ENCODE peak calls at places on chromosomes 5 and 9, in seven cellular contexts. B is OCI-LY7; V is CD8-positive, alpha-beta T cell; M is mammary epithelial cell; U is endothelial cell of umbilical vein; O is HCT116; C is sigmoid colon. G is an unnamed sample.

GRCh38 chr9:96025995-96026572 is 150.6 kb downstream of the ERCC6L2 start:
- DNase-seq in B (no peak), V (no peak), M (no peak), U (no peak), O (no peak), C (no peak), G (no peak)

GRCh38 chr5:157961176-157961575 is 102.2 kb upstream of the CLINT1 start:
- DNase-seq in B (no peak), V (no peak), M (no peak), U (no peak), O (no peak), C (no peak), G (no peak)

GRCh38 chr5:133690746-133691145 is 78.4 kb upstream of the FSTL4 start:
- DNase-seq in B (no peak), V (no peak), M (no peak), U (no peak), O (no peak), C (peak; percentile 11), G (no peak)

GRCh38 chr9:137028281-137029057 is 432 bp upstream of the ABCA2 start:
- DNase-seq in B (peak; percentile 68), V (peak; percentile 65), M (peak; percentile 47), U (peak; percentile 19), O (no peak), C (no peak), G (peak; percentile 59)

GRCh38 chr5:65556181-65556580 is 6.8 kb downstream of the CENPK start:
- DNase-seq in B (no peak), V (no peak), M (no peak), U (no peak), O (no peak), C (no peak), G (no peak)

GRCh38 chr9:33748633-33749304 is 46.6 kb upstream of the PRSS3 start:
- DNase-seq in B (no peak), V (peak; percentile 49), M (no peak), U (no peak), O (no peak), C (no peak), G (no peak)

GRCh38 chr5:58156977-58157701 is 302.7 kb downstream of the PLK2 start:
- DNase-seq in B (peak; percentile 38), V (no peak), M (peak; percentile 23), U (peak; percentile 9), O (no peak), C (no peak), G (peak; percentile 44)

GRCh38 chr9:121672213-121672612 is 20.8 kb downstream of the DAB2IP start:
- DNase-seq in B (no peak), V (no peak), M (no peak), U (no peak), O (no peak), C (no peak), G (no peak)

GRCh38 chr9:106590759-106591505 is 272.0 kb upstream of the ZNF462 start:
- DNase-seq in B (no peak), V (no peak), M (no peak), U (no peak), O (no peak), C (no peak), G (no peak)

GRCh38 chr5:55451976-55452375 is 82.8 kb downstream of the PLPP1 start:
- DNase-seq in B (no peak), V (no peak), M (no peak), U (no peak), O (no peak), C (no peak), G (no peak)

GRCh38 chr9:91433180-91433579 is 9.5 kb upstream of the NFIL3 start:
- DNase-seq in B (peak; percentile 64), V (no peak), M (peak; percentile 84), U (peak; percentile 85), O (peak; percentile 78), C (no peak), G (no peak)

GRCh38 chr5:176405656-176406435 is 10.5 kb downstream of the CLTB start:
- DNase-seq in B (peak; percentile 58), V (no peak), M (no peak), U (no peak), O (no peak), C (no peak), G (no peak)

GRCh38 chr5:72246239-72246580 is 73.8 kb downstream of the MRPS27 start:
- DNase-seq in B (peak; percentile 14), V (no peak), M (no peak), U (peak; percentile 68), O (no peak), C (no peak), G (no peak)
- TF ChIP-seq CTCF in B (peak; percentile 63), V (no peak), M (no peak), U (no peak), O (peak; percentile 36), C (no peak), G (no peak)

DNA sequence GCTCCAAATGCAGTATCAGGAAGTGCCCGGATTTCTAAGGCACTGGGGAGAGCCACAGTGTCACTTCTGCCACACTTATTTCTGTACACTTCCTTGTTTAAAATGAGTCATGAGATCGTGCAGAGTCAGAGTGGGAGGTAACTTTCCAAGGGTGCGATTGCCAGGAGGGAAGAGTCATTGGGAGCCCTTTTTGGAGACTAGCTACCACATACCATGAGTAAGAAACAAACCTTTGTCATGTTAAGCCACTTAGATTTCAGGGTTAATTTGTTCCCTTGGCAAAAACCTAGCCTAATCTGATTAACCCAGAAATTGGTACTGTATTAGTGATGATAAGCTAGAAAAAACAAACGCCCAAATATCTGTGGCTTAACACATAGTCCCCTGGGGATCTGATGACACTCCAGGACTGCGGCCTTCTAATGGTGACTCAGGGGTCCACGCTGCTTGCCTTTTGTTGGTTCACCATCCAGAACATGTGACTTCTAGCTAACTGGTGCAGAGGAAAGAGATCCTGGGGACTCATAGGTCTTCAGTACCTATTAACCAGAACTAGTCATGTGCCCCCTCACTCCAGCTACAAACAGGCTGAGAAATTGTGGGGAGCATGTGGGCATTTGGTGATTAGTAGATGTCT is 48.6 kb upstream of the TLE1 start:
- DNase-seq in B (no peak), V (no peak), M (peak; percentile 78), U (no peak), O (peak; percentile 89), C (no peak), G (no peak)
- TF ChIP-seq CTCF in B (no peak), V (no peak), M (no peak), U (no peak), O (no peak), C (no peak), G (no peak)

DNA sequence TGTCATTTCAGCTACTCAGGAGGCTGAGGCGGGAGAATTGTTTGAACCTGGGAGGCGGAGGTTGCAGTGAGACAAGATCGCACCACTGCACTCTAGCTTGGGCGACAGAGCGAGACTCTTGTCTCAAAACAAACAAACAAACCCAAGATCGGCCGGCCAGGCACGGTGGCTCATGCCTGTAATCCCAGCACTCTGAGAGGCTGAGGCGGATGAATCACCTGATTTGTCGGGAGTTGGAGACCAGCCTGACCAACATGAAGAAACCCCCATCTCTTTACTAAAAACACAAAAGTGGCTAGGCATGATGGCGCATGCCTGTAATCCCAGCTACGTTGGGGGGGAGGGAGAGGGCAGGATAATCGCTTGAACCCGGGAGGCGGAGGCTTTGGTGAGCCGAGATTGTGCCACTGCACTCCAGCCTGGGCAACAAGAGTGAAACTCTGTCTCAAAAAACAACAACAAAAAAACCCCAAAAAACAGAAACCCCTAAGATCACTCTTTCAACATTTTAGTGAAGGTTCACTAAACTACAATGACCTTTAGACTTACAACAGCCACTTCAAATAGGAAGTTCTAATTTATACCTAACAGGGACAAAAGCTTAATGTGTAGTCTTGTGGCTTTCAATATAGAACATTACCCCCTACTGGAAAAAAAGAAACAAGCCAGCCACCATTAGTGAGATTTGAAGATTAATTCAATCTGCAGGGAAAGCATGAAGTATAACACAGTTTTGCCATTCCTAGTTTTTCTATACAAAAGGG is 7.0 kb downstream of the HSPA9 start:
- DNase-seq in B (no peak), V (no peak), M (no peak), U (no peak), O (no peak), C (no peak), G (no peak)
- TF ChIP-seq CTCF in B (peak; percentile 34), V (no peak), M (peak; percentile 15), U (no peak), O (peak; percentile 25), C (no peak), G (no peak)

GRCh38 chr9:4225291-4226119 is 74.4 kb downstream of the GLIS3 start:
- DNase-seq in B (no peak), V (no peak), M (peak; percentile 84), U (no peak), O (peak; percentile 62), C (no peak), G (no peak)
- TF ChIP-seq CTCF in B (peak; percentile 58), V (no peak), M (peak; percentile 19), U (no peak), O (peak; percentile 53), C (no peak), G (no peak)

GRCh38 chr5:148826082-148826971 is at the start of gene ADRB2:
- DNase-seq in B (peak; percentile 93), V (peak; percentile 86), M (peak; percentile 99), U (peak; percentile 94), O (peak; percentile 74), C (peak; percentile 97), G (peak; percentile 68)
- TF ChIP-seq CTCF in B (peak; percentile 28), V (no peak), M (no peak), U (no peak), O (no peak), C (no peak), G (no peak)

GRCh38 chr9:128707446-128707845 is 5.1 kb downstream of the PKN3 start:
- DNase-seq in B (no peak), V (no peak), M (no peak), U (no peak), O (no peak), C (peak; percentile 3), G (no peak)

GRCh38 chr9:128706671-128707381 is 4.5 kb downstream of the PKN3 start:
- DNase-seq in B (no peak), V (no peak), M (no peak), U (no peak), O (no peak), C (peak; percentile 61), G (no peak)

GRCh38 chr9:128705051-128705965 is 3.0 kb downstream of the PKN3 start:
- DNase-seq in B (no peak), V (no peak), M (no peak), U (no peak), O (no peak), C (peak; percentile 50), G (no peak)

GRCh38 chr9:128704356-128704670 is 2.0 kb downstream of the PKN3 start:
- DNase-seq in B (no peak), V (no peak), M (no peak), U (no peak), O (no peak), C (peak; percentile 46), G (no peak)

GRCh38 chr9:128706045-128706444 is 3.7 kb downstream of the PKN3 start:
- DNase-seq in B (no peak), V (no peak), M (no peak), U (no peak), O (no peak), C (peak; percentile 47), G (no peak)
- TF ChIP-seq CTCF in B (no peak), V (no peak), M (no peak), U (no peak), O (no peak), C (no peak), G (no peak)

G was measured in mesothelial cell of epicardium.